ENCODE peak calls at places on chromosomes 16 and 17, in six cellular contexts. M, Y, U, X, K and D are unnamed samples.

GRCh38 chr17:63974594-63975192 is 2.0 kb upstream of the SCN4A start:
- DNase-seq in X (no peak), M (peak; percentile 63), U (no peak), K (no peak), Y (no peak), D (no peak)

GRCh38 chr17:17412331-17412730 is 64.5 kb upstream of the MED9 start:
- DNase-seq in K (peak; percentile 6), X (no peak), M (no peak), Y (peak; percentile 2), U (no peak), D (no peak)

GRCh38 chr17:76281573-76282371 is 16.6 kb downstream of the UBALD2 start:
- DNase-seq in K (no peak), Y (no peak), U (no peak), X (no peak), M (no peak), D (no peak)

GRCh38 chr17:1999557-2000251 is 25.4 kb downstream of the RTN4RL1 start:
- DNase-seq in M (no peak), Y (peak; percentile 74), K (peak; percentile 37), X (peak; percentile 67), U (peak; percentile 46), D (no peak)

GRCh38 chr16:12063004-12063395 is 86.5 kb downstream of the SNX29 start:
- DNase-seq in M (no peak), K (no peak), U (no peak), Y (peak; percentile 62), X (no peak), D (no peak)

GRCh38 chr16:12801511-12802042 is 2.1 kb downstream of the CPPED1 start:
- DNase-seq in X (peak; percentile 18), Y (no peak), M (no peak), U (no peak), K (no peak), D (peak; percentile 53)

GRCh38 chr17:3693829-3694231 is 2.1 kb downstream of the P2RX5 start:
- DNase-seq in M (no peak), U (no peak), X (peak; percentile 27), Y (no peak), K (no peak), D (peak; percentile 48)

GRCh38 chr16:81600275-81600674 is 155.7 kb downstream of the CMIP start:
- DNase-seq in Y (no peak), U (no peak), X (no peak), M (no peak), K (peak; percentile 45), D (no peak)

GRCh38 chr16:26598061-26598460 is 468.7 kb upstream of the C16orf82 start:
- DNase-seq in K (no peak), M (no peak), Y (no peak), U (no peak), X (no peak), D (no peak)

GRCh38 chr17:47063475-47063874 is 84.4 kb upstream of the RPRML start:
- DNase-seq in M (no peak), K (no peak), Y (no peak), X (no peak), U (no peak), D (no peak)

GRCh38 chr17:47064684-47065083 is 85.6 kb upstream of the RPRML start:
- DNase-seq in Y (no peak), X (no peak), M (no peak), U (no peak), K (no peak), D (no peak)

GRCh38 chr17:47072881-47073280 is 93.8 kb upstream of the RPRML start:
- DNase-seq in U (no peak), X (no peak), K (no peak), M (no peak), Y (no peak), D (no peak)

GRCh38 chr17:47066095-47066494 is 87.0 kb upstream of the RPRML start:
- DNase-seq in M (peak; percentile 28), K (no peak), U (peak; percentile 67), Y (no peak), X (no peak), D (no peak)

DNA sequence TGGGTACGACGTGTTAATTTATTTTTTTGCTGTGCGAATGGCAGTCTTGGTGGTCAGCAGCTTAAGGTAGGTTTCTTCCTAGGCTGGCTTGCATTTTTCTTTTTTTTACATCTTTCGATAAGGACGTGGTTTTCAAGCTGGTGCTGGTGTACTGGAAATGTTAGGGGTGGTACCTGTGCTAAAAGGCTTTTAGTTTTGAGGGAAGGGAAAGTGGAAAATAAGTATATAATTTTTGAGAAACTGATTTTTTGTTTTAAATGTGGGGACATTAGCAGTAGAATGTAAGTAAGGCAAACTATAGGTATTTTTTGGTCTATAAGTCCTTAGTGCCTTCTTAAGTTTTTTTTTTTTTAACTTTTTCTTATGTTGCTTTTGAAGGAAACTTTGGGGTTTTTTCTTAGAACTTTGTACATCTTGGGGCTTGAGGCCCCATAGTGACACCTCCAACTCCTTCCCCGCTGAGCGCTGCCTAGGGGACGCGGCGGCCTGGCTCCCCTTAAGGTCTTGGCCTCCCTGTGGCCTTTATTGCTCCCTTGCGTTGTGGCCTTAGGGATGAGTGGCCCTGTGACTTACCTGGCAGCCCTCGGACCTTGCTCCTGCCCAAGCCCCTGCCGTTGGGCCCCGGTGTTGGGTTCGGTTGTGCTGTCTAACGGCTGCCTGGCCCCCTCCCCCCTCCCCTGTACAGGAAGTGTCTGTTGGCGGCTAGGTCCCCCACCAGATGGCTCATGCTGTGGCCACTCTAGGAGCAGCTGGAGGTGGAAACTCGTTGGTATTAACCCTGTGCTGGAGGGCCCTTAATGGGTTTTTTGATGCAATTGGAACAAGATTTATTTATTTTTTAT is 88.0 kb upstream of the RPRML start:
- DNase-seq in X (peak; percentile 79), K (peak; percentile 86), U (peak; percentile 94), Y (peak; percentile 87), M (peak; percentile 99), D (peak; percentile 92)
- TF ChIP-seq CTCF in X (peak; percentile 27), K (no peak), U (no peak), Y (no peak), M (no peak), D (no peak)

DNA sequence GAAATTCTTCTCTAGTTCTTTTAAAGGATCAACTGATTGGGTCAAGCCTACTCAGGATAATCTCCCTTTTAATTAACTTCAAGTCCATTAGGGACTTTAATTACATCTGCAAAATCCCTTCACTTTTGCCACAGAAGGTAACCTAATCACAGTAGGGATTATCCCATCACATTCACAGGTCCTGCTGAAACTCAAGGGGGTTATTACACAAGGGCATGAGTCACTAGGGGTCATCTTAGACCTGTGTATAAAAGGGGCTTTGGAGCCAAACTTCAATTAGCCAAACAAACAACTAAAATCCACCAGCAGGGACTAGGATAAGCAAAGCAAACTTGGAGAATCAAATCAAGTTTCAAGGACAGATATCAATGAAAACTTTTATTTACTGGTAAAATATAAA is 19.4 kb downstream of the CIAPIN1 start:
- DNase-seq in Y (no peak), K (no peak), U (no peak), X (no peak), M (no peak), D (no peak)
- TF ChIP-seq CTCF in Y (no peak), K (no peak), U (no peak), X (no peak), M (no peak), D (no peak)

DNA sequence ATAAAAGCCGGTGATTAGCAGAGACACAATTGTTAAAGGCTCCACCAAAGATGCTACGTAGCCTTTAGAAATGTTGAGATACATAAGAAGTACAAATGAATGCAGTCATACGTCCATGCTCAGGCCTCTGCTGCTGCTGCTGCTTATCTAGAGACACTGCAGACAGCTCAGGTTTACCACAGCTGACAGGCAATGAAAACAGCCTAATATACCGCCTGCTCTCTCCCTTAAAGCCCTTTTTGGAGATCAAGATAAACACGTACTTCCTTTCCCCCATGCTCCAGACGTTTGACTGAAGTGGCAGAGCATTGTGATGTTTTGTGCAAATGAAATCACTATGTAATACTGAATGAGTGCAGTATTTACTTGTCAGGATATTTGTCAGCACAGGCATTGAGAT is 185.3 kb downstream of the AATF start:
- DNase-seq in X (no peak), M (no peak), K (no peak), U (no peak), Y (no peak), D (no peak)
- TF ChIP-seq CTCF in X (no peak), M (no peak), K (no peak), U (no peak), Y (no peak), D (no peak)

GRCh38 chr17:42623732-42624596 is 14.5 kb downstream of the TUBG1 start:
- DNase-seq in U (no peak), X (peak; percentile 42), M (peak; percentile 86), K (peak; percentile 55), Y (no peak), D (no peak)
- TF ChIP-seq CTCF in U (no peak), X (no peak), M (peak; percentile 29), K (no peak), Y (no peak), D (no peak)

GRCh38 chr16:88758227-88758943 is 26.6 kb downstream of the PIEZO1 start:
- DNase-seq in K (no peak), U (no peak), X (no peak), M (no peak), Y (no peak), D (no peak)

GRCh38 chr16:88759976-88760350 is 25.1 kb downstream of the PIEZO1 start:
- DNase-seq in K (no peak), Y (no peak), U (no peak), M (no peak), X (no peak), D (no peak)

GRCh38 chr16:88760424-88761142 is 24.4 kb downstream of the PIEZO1 start:
- DNase-seq in U (no peak), X (peak; percentile 77), M (no peak), K (peak; percentile 45), Y (no peak), D (no peak)

GRCh38 chr16:88758944-88759244 is 26.1 kb downstream of the PIEZO1 start:
- DNase-seq in X (no peak), Y (no peak), M (no peak), U (no peak), K (no peak), D (no peak)

DNA sequence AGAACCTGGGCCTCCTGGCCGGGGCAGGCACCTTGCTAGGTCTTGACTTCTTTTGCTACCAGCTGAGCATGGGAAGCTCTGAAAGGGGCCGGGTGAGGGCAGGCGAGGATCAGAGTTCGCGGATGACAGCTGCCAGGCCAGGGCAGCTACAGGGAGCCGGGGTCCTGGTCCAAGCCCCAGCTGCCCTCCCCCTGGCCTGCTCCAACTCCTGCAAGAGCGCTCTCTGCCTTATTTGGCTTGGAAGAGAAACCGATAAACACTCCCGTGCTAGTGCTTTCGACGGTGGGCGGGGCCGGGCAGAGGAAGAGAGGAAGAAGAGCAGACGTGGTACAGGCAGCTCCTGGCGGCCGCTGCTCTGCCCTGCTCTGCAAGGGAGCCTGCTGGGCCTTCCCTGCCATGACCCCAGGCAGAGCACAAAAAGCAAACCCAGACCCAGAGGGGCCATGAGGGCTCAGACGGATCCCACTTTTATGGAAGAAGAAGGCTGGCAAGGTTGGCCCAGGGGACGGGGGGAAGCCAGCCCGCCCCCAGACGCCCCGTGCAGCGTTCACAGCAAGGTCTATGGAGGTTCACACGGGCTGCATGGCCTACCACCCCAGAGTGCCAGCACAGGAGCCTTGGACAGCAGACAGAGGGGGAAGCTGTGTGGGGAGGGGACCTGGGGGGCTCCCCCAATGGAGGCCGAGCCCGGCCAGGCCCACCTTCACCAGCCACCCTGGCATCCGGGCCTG is 25.6 kb downstream of the PIEZO1 start:
- DNase-seq in K (no peak), X (peak; percentile 85), Y (peak; percentile 84), U (peak; percentile 72), M (no peak), D (no peak)
- TF ChIP-seq CTCF in K (no peak), X (peak; percentile 35), Y (peak; percentile 5), U (no peak), M (no peak), D (no peak)